ENCODE peak calls at places on chromosomes 1 and 21, in six cellular contexts. G is heart left ventricle, O is PC-9, R is mesendoderm, F is ovary, L is transverse colon. D is an unnamed sample.

GRCh38 chr21:15193937-15194336 is 129.1 kb upstream of the NRIP1 start:
- DNase-seq in G (no peak), O (no peak), R (no peak), F (no peak), L (no peak), D (no peak)

GRCh38 chr1:231934797-231935196 is 308.2 kb downstream of the DISC1 start:
- DNase-seq in G (no peak), O (no peak), R (peak), F (no peak), L (no peak), D (no peak)

GRCh38 chr1:207298666-207299065 is 22.8 kb upstream of the CD55 start:
- DNase-seq in G (no peak), O (peak), R (no peak), F (no peak), L (no peak), D (peak)

GRCh38 chr1:169460193-169460833 is 25.4 kb downstream of the SLC19A2 start:
- DNase-seq in G (no peak), O (no peak), R (peak), F (no peak), L (no peak), D (no peak)

GRCh38 chr1:100299521-100300222 is 33.7 kb downstream of the RTCA start:
- DNase-seq in G (no peak), O (no peak), R (no peak), F (no peak), L (no peak), D (no peak)

GRCh38 chr21:45481977-45482898 is 60.0 kb downstream of the SLC19A1 start:
- DNase-seq in G (no peak), O (no peak), R (no peak), F (no peak), L (no peak), D (no peak)

GRCh38 chr1:162315673-162316072 is 61.0 kb downstream of the SPATA46 start:
- DNase-seq in G (no peak), O (no peak), R (no peak), F (no peak), L (no peak), D (no peak)

GRCh38 chr1:241592273-241592958 is 47.8 kb downstream of the CHML start:
- DNase-seq in G (no peak), O (peak), R (no peak), F (no peak), L (no peak), D (peak)

GRCh38 chr1:11170102-11170501 is 19.1 kb upstream of the ANGPTL7 start:
- DNase-seq in G (no peak), O (no peak), R (no peak), F (no peak), L (no peak), D (no peak)

GRCh38 chr1:81805537-81806431 is 5.0 kb downstream of the ADGRL2 start:
- DNase-seq in G (no peak), O (no peak), R (no peak), F (no peak), L (no peak), D (no peak)

GRCh38 chr21:38303300-38303699 is 46.5 kb downstream of the KCNJ15 start:
- DNase-seq in G (no peak), O (no peak), R (no peak), F (no peak), L (no peak), D (peak)

GRCh38 chr1:206866062-206866461 is 639 bp downstream of the IL20 start:
- DNase-seq in G (no peak), O (no peak), R (no peak), F (no peak), L (no peak), D (peak)

DNA sequence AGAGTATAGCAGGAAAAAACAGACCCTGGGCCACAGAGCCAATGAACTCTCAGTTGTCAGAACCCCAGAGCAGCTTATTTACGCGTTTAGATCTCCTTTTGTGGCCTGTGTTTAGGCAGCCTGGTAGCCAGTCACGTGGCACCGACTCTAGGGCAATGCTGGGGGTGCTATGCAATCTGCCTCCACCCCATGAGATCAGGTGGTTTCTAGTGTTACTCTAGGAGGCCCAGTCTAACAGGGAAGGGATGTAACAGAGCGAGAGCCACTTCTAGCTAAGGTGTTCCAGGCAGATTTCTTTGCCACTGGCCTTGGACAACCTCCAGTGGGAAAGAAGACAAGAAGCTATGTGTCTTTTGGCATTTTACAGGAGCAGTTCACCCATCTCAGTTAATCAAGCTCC is 12.0 kb upstream of the A3GALT2 start:
- DNase-seq in G (no peak), O (no peak), R (no peak), F (no peak), L (no peak), D (no peak)
- H3K27ac ChIP-seq in G (peak), O (no peak), R (no peak), F (no peak), L (peak), D (no peak)

GRCh38 chr1:61053281-61053711 is 29.1 kb upstream of the NFIA start:
- DNase-seq in G (no peak), O (no peak), R (no peak), F (no peak), L (no peak), D (no peak)
- H3K27ac ChIP-seq in G (peak), O (no peak), R (no peak), F (peak), L (peak), D (no peak)

GRCh38 chr1:54934869-54935268 is 45.6 kb upstream of the TMEM61 start:
- DNase-seq in G (no peak), O (peak), R (no peak), F (no peak), L (no peak), D (peak)

GRCh38 chr1:54940027-54940426 is 40.4 kb upstream of the TMEM61 start:
- DNase-seq in G (no peak), O (no peak), R (peak), F (no peak), L (no peak), D (no peak)

GRCh38 chr1:54936791-54937190 is 43.6 kb upstream of the TMEM61 start:
- DNase-seq in G (no peak), O (no peak), R (no peak), F (no peak), L (no peak), D (no peak)

GRCh38 chr1:54942976-54943375 is 37.5 kb upstream of the TMEM61 start:
- DNase-seq in G (no peak), O (no peak), R (no peak), F (no peak), L (no peak), D (no peak)

DNA sequence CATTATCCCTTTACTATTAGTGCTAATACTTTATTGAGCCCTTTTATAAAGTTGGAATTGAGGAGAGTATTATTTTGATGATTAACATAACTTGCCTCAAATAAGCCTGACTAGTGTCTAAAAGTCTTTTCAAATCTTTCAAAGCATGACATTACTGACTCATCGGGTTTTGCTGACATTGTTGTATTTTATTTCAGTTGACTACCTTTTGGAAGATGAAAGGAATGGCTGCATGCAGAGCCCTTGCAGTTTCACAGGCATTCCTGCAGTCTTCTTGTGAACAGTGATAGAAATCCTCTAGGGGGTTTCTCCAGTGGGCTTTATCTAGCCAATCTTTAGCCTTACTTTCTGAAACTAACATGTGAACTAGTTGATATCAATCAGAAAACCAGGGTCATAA is 43.0 kb upstream of the TMEM61 start:
- DNase-seq in G (no peak), O (no peak), R (peak), F (no peak), L (no peak), D (peak)
- H3K27ac ChIP-seq in G (no peak), O (no peak), R (peak), F (no peak), L (no peak), D (no peak)

GRCh38 chr1:76068542-76068941 is 6.0 kb upstream of the ST6GALNAC3 start:
- DNase-seq in G (no peak), O (no peak), R (no peak), F (no peak), L (no peak), D (peak)
- H3K27ac ChIP-seq in G (peak), O (no peak), R (no peak), F (no peak), L (no peak), D (peak)